ENCODE peak calls at places on chromosomes 2 and 18, in nine cellular contexts. One of them, this sample, is unnamed.

GRCh38 chr2:151757861-151758260 is 23.6 kb upstream of the NEB start:
- DNase-seq in T-helper 9 cell: no peak
- DNase-seq in nucleus accumbens: no peak
- DNase-seq in fibroblast of pulmonary artery: peak
- DNase-seq in SK-N-SH: no peak
- DNase-seq in G401: peak
- DNase-seq in mesendoderm: no peak
- DNase-seq in NCI-H1436: peak
- DNase-seq in glutamatergic neuron: no peak
- DNase-seq in this sample: no peak

GRCh38 chr2:110832740-110833139 is 100.4 kb downstream of the ACOXL start:
- DNase-seq in T-helper 9 cell: no peak
- DNase-seq in nucleus accumbens: no peak
- DNase-seq in fibroblast of pulmonary artery: no peak
- DNase-seq in SK-N-SH: no peak
- DNase-seq in G401: no peak
- DNase-seq in mesendoderm: no peak
- DNase-seq in NCI-H1436: no peak
- DNase-seq in glutamatergic neuron: no peak
- DNase-seq in this sample: peak

GRCh38 chr18:63297678-63298392 is 21.7 kb downstream of the BCL2 start:
- DNase-seq in T-helper 9 cell: no peak
- DNase-seq in nucleus accumbens: peak
- DNase-seq in fibroblast of pulmonary artery: no peak
- DNase-seq in SK-N-SH: no peak
- DNase-seq in G401: peak
- DNase-seq in mesendoderm: peak
- DNase-seq in NCI-H1436: no peak
- DNase-seq in glutamatergic neuron: no peak
- DNase-seq in this sample: peak

GRCh38 chr2:9378433-9379371 is 44.6 kb downstream of the ITGB1BP1 start:
- DNase-seq in T-helper 9 cell: no peak
- DNase-seq in nucleus accumbens: no peak
- DNase-seq in fibroblast of pulmonary artery: peak
- DNase-seq in SK-N-SH: no peak
- DNase-seq in G401: peak
- DNase-seq in mesendoderm: peak
- DNase-seq in NCI-H1436: no peak
- DNase-seq in glutamatergic neuron: peak
- DNase-seq in this sample: peak

GRCh38 chr2:223262946-223263345 is 211.0 kb downstream of the KCNE4 start:
- DNase-seq in T-helper 9 cell: no peak
- DNase-seq in nucleus accumbens: no peak
- DNase-seq in fibroblast of pulmonary artery: no peak
- DNase-seq in SK-N-SH: no peak
- DNase-seq in G401: no peak
- DNase-seq in mesendoderm: peak
- DNase-seq in NCI-H1436: no peak
- DNase-seq in glutamatergic neuron: no peak
- DNase-seq in this sample: peak

GRCh38 chr2:134359367-134360081 is 105.7 kb downstream of the MGAT5 start:
- DNase-seq in T-helper 9 cell: no peak
- DNase-seq in nucleus accumbens: no peak
- DNase-seq in fibroblast of pulmonary artery: no peak
- DNase-seq in SK-N-SH: peak
- DNase-seq in G401: peak
- DNase-seq in mesendoderm: no peak
- DNase-seq in NCI-H1436: no peak
- DNase-seq in glutamatergic neuron: no peak
- DNase-seq in this sample: no peak

GRCh38 chr2:113167115-113167932 is 6.4 kb upstream of the PSD4 start:
- DNase-seq in T-helper 9 cell: no peak
- DNase-seq in nucleus accumbens: no peak
- DNase-seq in fibroblast of pulmonary artery: no peak
- DNase-seq in SK-N-SH: no peak
- DNase-seq in G401: no peak
- DNase-seq in mesendoderm: no peak
- DNase-seq in NCI-H1436: no peak
- DNase-seq in glutamatergic neuron: no peak
- DNase-seq in this sample: no peak

GRCh38 chr2:64363848-64364247 is 90.1 kb upstream of the LGALSL start:
- DNase-seq in T-helper 9 cell: no peak
- DNase-seq in nucleus accumbens: no peak
- DNase-seq in fibroblast of pulmonary artery: no peak
- DNase-seq in SK-N-SH: no peak
- DNase-seq in G401: no peak
- DNase-seq in mesendoderm: peak
- DNase-seq in NCI-H1436: no peak
- DNase-seq in glutamatergic neuron: no peak
- DNase-seq in this sample: no peak

GRCh38 chr2:14517731-14518130 is 114.8 kb upstream of the LRATD1 start:
- DNase-seq in T-helper 9 cell: no peak
- DNase-seq in nucleus accumbens: no peak
- DNase-seq in fibroblast of pulmonary artery: no peak
- DNase-seq in SK-N-SH: no peak
- DNase-seq in G401: no peak
- DNase-seq in mesendoderm: no peak
- DNase-seq in NCI-H1436: no peak
- DNase-seq in glutamatergic neuron: no peak
- DNase-seq in this sample: no peak

GRCh38 chr2:70553334-70553583 is 367 bp downstream of the TGFA start:
- DNase-seq in T-helper 9 cell: no peak
- DNase-seq in nucleus accumbens: no peak
- DNase-seq in fibroblast of pulmonary artery: no peak
- DNase-seq in SK-N-SH: no peak
- DNase-seq in G401: peak
- DNase-seq in mesendoderm: peak
- DNase-seq in NCI-H1436: no peak
- DNase-seq in glutamatergic neuron: no peak
- DNase-seq in this sample: no peak

GRCh38 chr2:142742301-142743214 is 134.9 kb upstream of the KYNU start:
- DNase-seq in T-helper 9 cell: no peak
- DNase-seq in nucleus accumbens: peak
- DNase-seq in fibroblast of pulmonary artery: peak
- DNase-seq in SK-N-SH: no peak
- DNase-seq in G401: no peak
- DNase-seq in mesendoderm: no peak
- DNase-seq in NCI-H1436: no peak
- DNase-seq in glutamatergic neuron: no peak
- DNase-seq in this sample: no peak